ENCODE peak calls at places on chromosomes 12 and 14, in eight cellular contexts. F, A, B, V, N, K, X and L are unnamed samples. For H3K4me1, the result is how much of the 10 kb centered on the place peaks cover.

GRCh38 chr14:26414933-26415332 is 182.9 kb downstream of the NOVA1 start:
- DNase-seq in F (no peak), X (no peak), V (no peak), B (no peak), N (no peak), K (no peak), A (no peak), L (no peak)

GRCh38 chr12:90360300-90360699 is 594.7 kb downstream of the CCER1 start:
- DNase-seq in N (no peak), A (no peak), X (no peak), V (no peak), F (no peak), B (no peak), K (peak), L (no peak)

GRCh38 chr12:57899010-57899662 is 42.2 kb upstream of the ATP23 start:
- DNase-seq in K (peak), N (peak), B (no peak), X (no peak), F (no peak), V (no peak), A (no peak), L (peak)

GRCh38 chr12:74889563-74890236 is 319.9 kb downstream of the KCNC2 start:
- DNase-seq in N (peak), K (peak), F (peak), A (no peak), X (no peak), V (no peak), B (no peak), L (no peak)

GRCh38 chr12:14442221-14442881 is 76.9 kb downstream of the ATF7IP start:
- DNase-seq in V (no peak), F (no peak), A (no peak), N (no peak), B (no peak), K (no peak), X (no peak), L (no peak)

GRCh38 chr12:26803552-26803951 is 29.4 kb downstream of the ITPR2 start:
- DNase-seq in X (no peak), V (no peak), K (peak), F (peak), B (no peak), N (peak), A (no peak), L (no peak)

GRCh38 chr14:98101323-98101722 is 1170.7 kb downstream of the BCL11B start:
- DNase-seq in N (no peak), A (no peak), B (no peak), K (no peak), F (no peak), V (no peak), X (no peak), L (no peak)

GRCh38 chr14:31955941-31956579 is 121.0 kb upstream of the ARHGAP5 start:
- DNase-seq in F (no peak), N (peak), A (no peak), X (no peak), V (no peak), B (no peak), K (no peak), L (no peak)

GRCh38 chr14:104555621-104556255 is 23.8 kb upstream of the C14orf180 start:
- DNase-seq in N (no peak), V (no peak), F (no peak), A (no peak), X (no peak), K (no peak), B (no peak), L (peak)

GRCh38 chr14:90193925-90194324 is 62.4 kb upstream of the PSMC1 start:
- DNase-seq in X (no peak), N (no peak), F (no peak), A (peak), B (no peak), V (peak), K (no peak), L (peak)

GRCh38 chr14:58299665-58300202 is 1.4 kb downstream of the ARID4A start:
- DNase-seq in A (peak), N (no peak), K (no peak), V (peak), X (no peak), F (no peak), B (no peak), L (no peak)

GRCh38 chr12:114784526-114784925 is 100.6 kb upstream of the TBX3 start:
- DNase-seq in X (no peak), V (no peak), N (peak), K (no peak), F (no peak), B (no peak), A (no peak), L (no peak)

GRCh38 chr14:75249251-75249957 is 29.2 kb upstream of the FOS start:
- DNase-seq in V (peak), K (no peak), B (no peak), A (peak), X (no peak), F (peak), N (no peak), L (no peak)

GRCh38 chr12:75960086-75960910 is 71.3 kb downstream of the PHLDA1 start:
- DNase-seq in K (no peak), X (no peak), N (peak), A (no peak), B (no peak), F (peak), V (peak), L (peak)

GRCh38 chr14:80434574-80435321 is 223.4 kb upstream of the DIO2 start:
- DNase-seq in X (no peak), K (peak), F (peak), B (no peak), V (peak), N (peak), A (no peak), L (peak)

GRCh38 chr12:96108321-96108720 is 72.9 kb upstream of the LTA4H start:
- DNase-seq in V (peak), X (no peak), A (no peak), N (no peak), K (no peak), B (no peak), F (no peak), L (peak)

GRCh38 chr12:121525411-121525810 is 55.4 kb downstream of the KDM2B start:
- DNase-seq in V (no peak), X (no peak), B (no peak), N (no peak), A (no peak), F (no peak), K (no peak), L (no peak)

GRCh38 chr12:121522962-121523361 is 57.9 kb downstream of the KDM2B start:
- DNase-seq in F (no peak), N (no peak), V (no peak), X (no peak), K (no peak), A (no peak), B (no peak), L (no peak)

GRCh38 chr12:121523741-121524140 is 57.1 kb downstream of the KDM2B start:
- DNase-seq in K (no peak), V (no peak), X (no peak), B (no peak), A (no peak), N (no peak), F (no peak), L (no peak)

GRCh38 chr12:121520586-121521086 is 60.2 kb downstream of the KDM2B start:
- DNase-seq in N (no peak), B (no peak), A (no peak), V (no peak), X (no peak), K (no peak), F (no peak), L (no peak)

GRCh38 chr12:121524196-121524930 is 56.5 kb downstream of the KDM2B start:
- DNase-seq in F (no peak), N (no peak), X (no peak), K (no peak), A (peak), B (no peak), V (no peak), L (no peak)
- H3K27ac ChIP-seq in F (no peak), N (no peak), X (no peak), K (no peak), A (peak), B (no peak), V (peak), L (peak)

GRCh38 chr14:65230287-65230728 is 128.0 kb upstream of the MAX start:
- DNase-seq in X (no peak), B (no peak), A (no peak), F (peak), V (no peak), K (no peak), N (no peak), L (no peak)

GRCh38 chr14:65229431-65230286 is 127.3 kb upstream of the MAX start:
- DNase-seq in X (no peak), A (peak), B (no peak), N (no peak), K (no peak), V (peak), F (peak), L (peak)

GRCh38 chr14:65226824-65227604 is 124.7 kb upstream of the MAX start:
- DNase-seq in B (no peak), X (no peak), K (no peak), N (peak), V (no peak), A (no peak), F (peak), L (peak)

GRCh38 chr14:65228436-65228835 is 126.1 kb upstream of the MAX start:
- DNase-seq in A (no peak), V (no peak), F (peak), K (no peak), X (no peak), N (no peak), B (no peak), L (no peak)

DNA sequence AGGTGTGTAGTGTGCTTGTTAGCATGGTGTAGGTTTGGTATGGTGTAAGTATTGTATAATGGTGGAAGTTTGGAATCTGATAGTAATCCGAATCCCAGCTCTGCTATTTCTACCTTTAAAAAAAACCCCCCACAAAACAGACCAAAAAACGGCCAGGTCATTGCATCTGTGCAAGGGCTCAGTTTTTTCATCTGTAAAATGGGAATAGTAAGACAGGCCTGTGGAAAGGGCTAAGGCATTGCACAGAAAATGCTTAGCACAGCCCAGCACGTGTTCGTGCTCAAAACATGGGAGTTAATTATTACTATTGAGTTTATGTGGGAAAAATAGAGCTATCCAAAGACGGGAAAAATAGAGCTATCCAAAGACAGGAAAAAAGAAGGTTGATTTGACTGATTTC is 126.6 kb upstream of the MAX start:
- DNase-seq in N (no peak), F (peak), X (no peak), B (no peak), A (no peak), K (no peak), V (no peak), L (no peak)
- H3K4me1 ChIP-seq in N (under half), F (half or more), X (under half), B (under half), A (half or more), K (under half), V (under half), L (under half)

DNA sequence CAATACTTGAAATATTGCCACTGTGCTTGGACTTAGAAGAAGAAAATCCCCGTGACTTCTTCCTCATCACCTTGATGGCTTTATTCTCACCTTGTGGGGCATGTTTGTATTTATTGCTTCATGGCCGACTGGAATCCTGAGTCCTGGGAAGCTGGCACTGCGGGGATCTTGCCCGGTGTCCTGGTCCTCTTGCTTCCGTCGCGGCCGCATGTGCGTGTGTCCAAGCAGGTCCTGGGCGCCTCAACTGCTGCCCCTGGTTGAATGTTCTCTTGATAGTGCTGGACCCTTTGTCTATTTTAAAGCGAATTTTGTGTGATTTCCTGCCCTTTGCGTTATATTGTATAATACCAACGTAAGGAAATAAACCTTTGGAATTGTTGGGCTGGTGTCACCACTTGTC is 6.3 kb upstream of the PUS1 start:
- DNase-seq in X (no peak), B (no peak), N (no peak), A (no peak), K (no peak), V (no peak), F (no peak), L (no peak)
- H3K27ac ChIP-seq in X (no peak), B (no peak), N (no peak), A (no peak), K (no peak), V (peak), F (no peak), L (no peak)

DNA sequence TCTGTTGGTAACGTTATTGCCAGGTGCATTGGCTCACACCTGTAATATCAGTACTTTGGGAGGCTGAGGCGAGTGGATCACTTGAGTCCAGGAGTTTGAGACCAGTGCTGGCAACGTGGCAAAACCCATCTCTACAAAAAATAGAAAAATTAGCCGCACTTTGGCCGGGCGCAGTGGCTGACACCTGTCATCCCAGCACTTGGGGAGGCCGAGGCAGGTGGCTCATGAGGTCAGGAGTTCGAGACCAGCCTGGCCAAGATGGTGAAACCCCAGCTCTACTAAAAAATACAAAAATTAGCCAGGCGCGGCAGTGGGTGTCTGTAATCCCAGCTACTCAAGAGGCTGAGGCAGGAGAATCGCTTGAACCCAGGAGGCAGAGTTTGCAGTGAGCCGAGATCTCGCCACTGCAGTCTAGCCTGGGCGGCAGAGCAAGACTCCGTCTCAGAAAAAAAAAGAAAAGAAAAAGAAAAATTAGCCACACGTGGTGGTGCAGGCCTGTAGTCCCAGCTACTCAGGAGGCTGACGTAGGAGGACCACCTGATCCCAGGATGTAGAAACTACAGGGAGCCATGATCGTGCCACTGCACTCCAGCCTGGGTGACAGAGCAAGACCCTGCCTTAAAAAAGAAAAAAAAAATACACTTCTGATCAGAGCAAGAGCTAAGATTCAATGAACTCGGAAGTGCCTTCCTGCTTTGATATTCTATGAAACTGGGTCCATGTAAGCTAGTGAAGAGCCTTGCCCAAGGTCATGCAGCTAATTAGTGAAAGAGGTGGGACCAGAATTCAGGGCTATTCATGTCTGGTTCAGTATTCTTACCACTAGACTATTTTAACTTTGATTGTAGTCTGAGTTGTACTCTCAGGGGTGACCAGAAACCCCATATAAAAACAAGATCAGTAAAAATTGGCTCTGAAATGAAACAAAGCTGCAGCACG is 4.2 kb upstream of the RNASE8 start:
- DNase-seq in F (no peak), N (no peak), V (no peak), A (no peak), B (no peak), K (no peak), X (no peak), L (no peak)
- H3K4me1 ChIP-seq in F (under half), N (under half), V (under half), A (under half), B (under half), K (under half), X (under half), L (under half)

GRCh38 chr12:32478166-32478565 is 78.8 kb downstream of the FGD4 start:
- DNase-seq in K (no peak), A (no peak), B (no peak), N (no peak), V (no peak), X (no peak), F (no peak), L (no peak)

GRCh38 chr12:32478858-32479257 is 79.5 kb downstream of the FGD4 start:
- DNase-seq in X (no peak), N (no peak), K (no peak), F (no peak), B (no peak), V (no peak), A (no peak), L (no peak)

GRCh38 chr12:32471601-32472001 is 72.2 kb downstream of the FGD4 start:
- DNase-seq in X (no peak), V (no peak), N (peak), F (no peak), K (no peak), A (no peak), B (no peak), L (peak)

GRCh38 chr12:32477714-32478113 is 78.4 kb downstream of the FGD4 start:
- DNase-seq in F (no peak), A (no peak), N (no peak), B (no peak), X (no peak), K (no peak), V (no peak), L (no peak)

DNA sequence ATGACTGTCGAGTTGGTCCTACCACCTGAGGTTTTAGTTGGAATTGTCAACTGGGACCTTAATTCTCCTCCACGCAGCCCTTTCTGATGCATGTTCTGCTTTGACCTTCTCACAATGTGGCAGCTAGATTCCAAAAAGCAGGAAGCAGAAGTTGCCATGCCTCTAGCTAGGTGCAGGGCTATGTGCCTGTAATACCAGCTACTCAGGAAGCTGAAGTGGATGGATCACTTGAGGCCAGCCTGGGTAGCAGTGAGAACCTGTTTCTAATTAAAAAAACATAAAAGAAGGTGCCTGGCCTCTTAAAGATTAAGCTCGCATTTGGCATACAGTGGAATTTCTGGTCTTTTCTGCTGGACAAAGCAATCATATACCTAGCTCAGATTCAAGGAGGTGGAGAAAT is 77.1 kb downstream of the FGD4 start:
- DNase-seq in A (no peak), N (no peak), B (no peak), K (no peak), X (no peak), F (no peak), V (no peak), L (no peak)
- H3K27ac ChIP-seq in A (no peak), N (no peak), B (no peak), K (no peak), X (no peak), F (no peak), V (peak), L (no peak)

DNA sequence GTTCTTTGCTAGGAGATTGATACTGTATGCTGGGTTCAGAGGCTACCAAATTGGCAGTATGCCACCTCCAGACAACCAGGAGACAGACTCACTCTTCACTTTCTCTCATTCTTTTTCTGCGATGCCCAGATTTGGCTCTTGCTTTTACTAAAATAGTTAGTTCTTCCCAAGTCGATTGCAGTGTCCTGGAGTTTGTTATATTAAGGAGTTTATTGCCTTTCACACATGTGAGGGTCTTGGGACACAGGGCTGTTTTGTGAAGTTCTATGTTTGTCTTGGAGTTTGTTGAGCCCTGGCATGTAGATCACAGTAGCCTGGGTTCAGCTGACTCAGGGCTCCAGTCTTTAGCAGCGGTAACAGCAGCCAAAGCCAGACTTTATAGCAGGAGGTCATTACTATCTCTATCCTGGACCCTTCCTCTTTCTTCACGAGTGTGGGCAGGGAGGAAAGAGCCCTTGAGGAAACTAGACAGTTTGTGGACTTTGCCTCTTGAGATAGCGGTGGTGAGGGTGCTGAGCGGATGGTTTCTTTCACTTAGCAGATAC is 1.6 kb downstream of the MLEC start:
- DNase-seq in V (no peak), A (no peak), B (no peak), F (no peak), N (no peak), X (no peak), K (no peak), L (no peak)
- H3K4me1 ChIP-seq in V (half or more), A (under half), B (under half), F (under half), N (under half), X (half or more), K (under half), L (under half)